ENCODE peak calls at places on chromosomes 1 and 21, in four cellular contexts. J is activated CD8-positive, alpha-beta memory T cell treated with anti-CD3 and anti-CD28 coated beads for 24 hours; S is activated naive CD8-positive, alpha-beta T cell treated with anti-CD3 and anti-CD28 coated beads for 36 hours; E is WTC11. B is an unnamed sample.

GRCh38 chr1:9388628-9389184 is 96.0 kb downstream of the SPSB1 start:
- DNase-seq in S (no peak), J (no peak), E (no peak), B (no peak)

GRCh38 chr1:241950390-241950789 is 7.2 kb upstream of the BECN2 start:
- DNase-seq in J (no peak), E (no peak), S (no peak), B (no peak)

GRCh38 chr1:192766009-192766625 is 42.7 kb upstream of the RGS2 start:
- DNase-seq in S (no peak), E (no peak), J (no peak), B (no peak)

GRCh38 chr21:15841856-15842564 is 112.2 kb downstream of the USP25 start:
- DNase-seq in S (no peak), E (no peak), J (no peak), B (no peak)

GRCh38 chr1:46039571-46040052 is 92.8 kb downstream of the PIK3R3 start:
- DNase-seq in S (no peak), E (no peak), J (no peak), B (no peak)

GRCh38 chr1:16375521-16376359 is 8.7 kb downstream of the SZRD1 start:
- DNase-seq in J (no peak), E (no peak), S (no peak), B (no peak)

GRCh38 chr1:205750683-205751651 is 985 bp upstream of the NUCKS1 start:
- DNase-seq in J (no peak), E (peak; percentile 26), S (no peak), B (no peak)

GRCh38 chr1:85623061-85623471 is 42.5 kb downstream of the CCN1 start:
- DNase-seq in S (no peak), E (no peak), J (no peak), B (no peak)

GRCh38 chr1:227767401-227768396 is 32.5 kb downstream of the SNAP47 start:
- DNase-seq in E (no peak), S (no peak), J (no peak), B (no peak)

B was measured in vagina.